ENCODE peak calls at places on chromosomes 6 and 20, in eight cellular contexts. C, W, R, E, N, O, T and S are unnamed samples.

GRCh38 chr20:64244870-64245603 is 10.5 kb upstream of the PCMTD2 start:
- DNase-seq in W (no peak), R (no peak), O (no peak), T (no peak), C (no peak), N (no peak), E (no peak), S (no peak)

GRCh38 chr6:170152111-170152926 is 138.6 kb downstream of the DLL1 start:
- DNase-seq in R (no peak), E (peak; percentile 55), T (no peak), C (no peak), N (peak; percentile 19), W (no peak), O (no peak), S (no peak)

GRCh38 chr20:19834783-19835182 is 76.7 kb downstream of the RIN2 start:
- DNase-seq in O (no peak), N (no peak), R (no peak), T (no peak), C (no peak), E (no peak), W (no peak), S (no peak)

GRCh38 chr6:32940656-32941411 is at the start of gene HLA-DMB:
- DNase-seq in O (peak; percentile 66), N (peak; percentile 64), E (no peak), W (peak; percentile 91), R (no peak), T (no peak), C (peak; percentile 79), S (peak; percentile 87)

GRCh38 chr6:47254051-47254450 is 55.7 kb downstream of the TNFRSF21 start:
- DNase-seq in W (no peak), O (no peak), E (no peak), N (no peak), R (no peak), C (no peak), T (no peak), S (no peak)

GRCh38 chr6:167408235-167408869 is 83.5 kb downstream of the TTLL2 start:
- DNase-seq in R (no peak), N (no peak), E (no peak), C (no peak), W (no peak), O (no peak), T (no peak), S (no peak)

GRCh38 chr6:169008641-169009040 is 245.0 kb downstream of the THBS2 start:
- DNase-seq in O (no peak), R (no peak), E (no peak), T (no peak), W (no peak), N (peak; percentile 10), C (no peak), S (no peak)

GRCh38 chr6:73610444-73611275 is 43.1 kb downstream of the SLC17A5 start:
- DNase-seq in O (no peak), N (peak; percentile 33), C (peak; percentile 38), W (peak; percentile 51), T (no peak), R (no peak), E (no peak), S (peak; percentile 47)

GRCh38 chr6:161251345-161251744 is 22.5 kb downstream of the AGPAT4 start:
- DNase-seq in C (no peak), T (no peak), O (no peak), N (no peak), R (no peak), W (no peak), E (no peak), S (no peak)

GRCh38 chr20:13858496-13859270 is 73.9 kb downstream of the NDUFAF5 start:
- DNase-seq in N (no peak), R (no peak), T (no peak), W (no peak), O (no peak), E (no peak), C (no peak), S (no peak)

DNA sequence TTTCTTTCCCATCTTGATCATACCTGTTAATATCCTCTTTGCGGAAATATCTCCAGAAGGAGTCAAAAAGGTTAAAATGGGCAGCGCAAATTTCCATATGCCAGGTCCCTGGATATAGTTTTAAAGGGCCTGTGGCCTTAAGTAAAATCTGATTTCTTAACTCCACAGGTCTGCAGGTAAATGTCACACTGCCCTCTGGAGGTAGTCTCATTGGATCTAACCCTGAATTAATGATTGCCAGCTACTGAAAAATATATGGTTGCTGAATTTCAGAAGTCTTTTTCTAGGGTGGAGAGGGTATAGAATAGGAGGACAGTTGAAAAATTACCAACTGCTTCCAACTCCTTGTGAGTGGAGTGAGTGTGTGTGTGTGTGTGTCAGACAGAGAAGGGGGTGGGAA is 8.5 kb downstream of the MOXD1 start:
- DNase-seq in T (no peak), N (no peak), W (peak; percentile 43), R (no peak), O (no peak), C (peak; percentile 33), E (no peak), S (no peak)
- TF ChIP-seq CTCF in T (peak; percentile 18), N (no peak), W (peak; percentile 81), R (no peak), O (no peak), C (peak; percentile 38), E (no peak), S (no peak)

GRCh38 chr6:42396720-42397119 is 55.0 kb downstream of the TRERF1 start:
- DNase-seq in C (no peak), W (no peak), O (no peak), R (no peak), T (no peak), N (no peak), E (no peak), S (no peak)
- TF ChIP-seq CTCF in C (no peak), W (peak; percentile 38), O (no peak), R (no peak), T (no peak), N (no peak), E (no peak), S (no peak)

GRCh38 chr20:17655865-17656489 is 26.1 kb downstream of the RRBP1 start:
- DNase-seq in R (no peak), C (no peak), N (peak; percentile 69), E (no peak), W (no peak), T (no peak), O (peak; percentile 7), S (no peak)

GRCh38 chr20:17655286-17655651 is 26.8 kb downstream of the RRBP1 start:
- DNase-seq in N (peak; percentile 63), T (no peak), C (no peak), W (no peak), E (no peak), R (no peak), O (peak; percentile 33), S (no peak)

GRCh38 chr20:17653835-17654648 is 28.0 kb downstream of the RRBP1 start:
- DNase-seq in O (peak; percentile 40), N (no peak), R (no peak), E (no peak), C (no peak), T (no peak), W (no peak), S (no peak)

GRCh38 chr20:17652411-17652810 is 29.6 kb downstream of the RRBP1 start:
- DNase-seq in W (no peak), T (no peak), N (no peak), R (no peak), E (no peak), O (peak; percentile 42), C (no peak), S (no peak)

DNA sequence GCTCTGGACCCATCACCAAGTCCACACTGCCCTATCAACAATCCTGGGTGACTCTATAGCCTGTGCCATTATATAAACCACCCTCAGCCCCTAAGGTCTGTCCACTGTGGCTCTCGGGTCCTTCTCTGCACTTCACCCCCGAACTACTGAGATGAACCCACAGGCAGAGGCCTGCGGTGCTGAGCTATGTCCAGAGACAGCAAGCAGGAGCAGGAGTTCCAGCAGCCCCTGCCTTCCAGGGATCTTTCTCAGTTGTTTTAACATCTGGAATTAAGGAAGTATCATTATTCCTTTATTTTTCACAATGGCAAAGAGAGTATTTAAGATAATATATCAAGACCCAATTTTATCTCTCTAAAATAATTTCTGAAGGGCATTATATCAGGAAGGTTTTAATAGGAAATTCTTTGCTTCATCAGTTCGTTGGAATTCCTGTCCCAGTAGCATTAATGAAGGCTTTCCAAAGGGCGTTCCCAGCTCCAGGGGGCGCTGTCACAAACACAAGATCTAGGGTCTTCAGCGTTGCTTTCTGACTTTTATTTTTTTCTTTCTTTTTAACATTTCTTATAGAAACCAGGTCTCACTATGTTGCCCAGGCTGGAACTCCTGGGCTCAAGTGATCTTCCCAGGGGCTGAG is 27.3 kb downstream of the RRBP1 start:
- DNase-seq in W (no peak), T (no peak), R (no peak), E (peak; percentile 63), C (peak; percentile 37), N (peak; percentile 38), O (peak; percentile 55), S (no peak)
- TF ChIP-seq CTCF in W (peak; percentile 82), T (peak; percentile 77), R (peak; percentile 82), E (peak; percentile 41), C (peak; percentile 79), N (peak; percentile 71), O (peak; percentile 63), S (peak; percentile 16)

GRCh38 chr6:77466055-77467028 is 3.1 kb upstream of the HTR1B start:
- DNase-seq in E (peak; percentile 13), N (peak; percentile 68), W (no peak), O (peak; percentile 68), R (no peak), T (peak; percentile 65), C (peak; percentile 46), S (peak; percentile 73)
- TF ChIP-seq CTCF in E (peak; percentile 20), N (peak; percentile 82), W (no peak), O (peak; percentile 49), R (peak; percentile 53), T (peak; percentile 83), C (peak; percentile 39), S (peak; percentile 45)

GRCh38 chr20:7137395-7138151 is 370.1 kb downstream of the BMP2 start:
- DNase-seq in N (no peak), C (no peak), E (no peak), T (no peak), O (no peak), W (no peak), R (no peak), S (no peak)
- TF ChIP-seq CTCF in N (no peak), C (no peak), E (no peak), T (no peak), O (no peak), W (peak; percentile 29), R (no peak), S (no peak)

GRCh38 chr20:11181964-11182363 is 508.2 kb upstream of the JAG1 start:
- DNase-seq in R (no peak), O (no peak), C (no peak), T (no peak), W (no peak), E (no peak), N (no peak), S (no peak)
- TF ChIP-seq CTCF in R (no peak), O (no peak), C (no peak), T (no peak), W (no peak), E (no peak), N (no peak), S (no peak)